ENCODE peak calls at places on chromosomes 7 and 10, in five cellular contexts. One of them, this sample, is unnamed.

GRCh38 chr7:73851410-73852338 is 9.3 kb upstream of the TMEM270 start:
- DNase-seq in fibroblast of mammary gland: peak
- DNase-seq in fibroblast of lung: peak
- DNase-seq in upper lobe of right lung: no peak
- DNase-seq in retinal pigment epithelial cell: peak
- DNase-seq in this sample: peak

GRCh38 chr7:15853832-15854470 is 167.5 kb upstream of the MEOX2 start:
- DNase-seq in fibroblast of mammary gland: peak
- DNase-seq in upper lobe of right lung: no peak
- DNase-seq in retinal pigment epithelial cell: no peak
- DNase-seq in fibroblast of lung: peak
- DNase-seq in this sample: peak

GRCh38 chr7:142806021-142806353 is 35.2 kb downstream of the PRSS2 start:
- DNase-seq in retinal pigment epithelial cell: no peak
- DNase-seq in upper lobe of right lung: no peak
- DNase-seq in fibroblast of mammary gland: no peak
- DNase-seq in fibroblast of lung: no peak
- DNase-seq in this sample: no peak

GRCh38 chr10:130957978-130958377 is 353.5 kb downstream of the TCERG1L start:
- DNase-seq in fibroblast of lung: no peak
- DNase-seq in upper lobe of right lung: no peak
- DNase-seq in retinal pigment epithelial cell: no peak
- DNase-seq in fibroblast of mammary gland: no peak
- DNase-seq in this sample: no peak

GRCh38 chr10:113680172-113681111 is 730 bp downstream of the CASP7 start:
- DNase-seq in fibroblast of lung: peak
- DNase-seq in upper lobe of right lung: peak
- DNase-seq in retinal pigment epithelial cell: no peak
- DNase-seq in fibroblast of mammary gland: peak
- DNase-seq in this sample: peak

GRCh38 chr10:61592581-61592980 is 70.1 kb upstream of the CABCOCO1 start:
- DNase-seq in fibroblast of mammary gland: peak
- DNase-seq in fibroblast of lung: peak
- DNase-seq in upper lobe of right lung: no peak
- DNase-seq in retinal pigment epithelial cell: no peak
- DNase-seq in this sample: no peak

GRCh38 chr7:138008588-138009349 is 6.9 kb upstream of the CREB3L2 start:
- DNase-seq in fibroblast of lung: peak
- DNase-seq in fibroblast of mammary gland: peak
- DNase-seq in retinal pigment epithelial cell: no peak
- DNase-seq in upper lobe of right lung: no peak
- DNase-seq in this sample: peak

GRCh38 chr7:82600601-82601000 is 157.0 kb upstream of the CACNA2D1 start:
- DNase-seq in fibroblast of mammary gland: peak
- DNase-seq in retinal pigment epithelial cell: no peak
- DNase-seq in fibroblast of lung: peak
- DNase-seq in upper lobe of right lung: no peak
- DNase-seq in this sample: no peak

GRCh38 chr7:155190608-155191536 is 106.8 kb upstream of the INSIG1 start:
- DNase-seq in upper lobe of right lung: no peak
- DNase-seq in fibroblast of lung: peak
- DNase-seq in retinal pigment epithelial cell: no peak
- DNase-seq in fibroblast of mammary gland: no peak
- DNase-seq in this sample: no peak

GRCh38 chr10:47381427-47382379 is 2.4 kb downstream of the ZNF488 start:
- DNase-seq in fibroblast of lung: no peak
- DNase-seq in fibroblast of mammary gland: no peak
- DNase-seq in upper lobe of right lung: no peak
- DNase-seq in retinal pigment epithelial cell: no peak
- DNase-seq in this sample: no peak

DNA sequence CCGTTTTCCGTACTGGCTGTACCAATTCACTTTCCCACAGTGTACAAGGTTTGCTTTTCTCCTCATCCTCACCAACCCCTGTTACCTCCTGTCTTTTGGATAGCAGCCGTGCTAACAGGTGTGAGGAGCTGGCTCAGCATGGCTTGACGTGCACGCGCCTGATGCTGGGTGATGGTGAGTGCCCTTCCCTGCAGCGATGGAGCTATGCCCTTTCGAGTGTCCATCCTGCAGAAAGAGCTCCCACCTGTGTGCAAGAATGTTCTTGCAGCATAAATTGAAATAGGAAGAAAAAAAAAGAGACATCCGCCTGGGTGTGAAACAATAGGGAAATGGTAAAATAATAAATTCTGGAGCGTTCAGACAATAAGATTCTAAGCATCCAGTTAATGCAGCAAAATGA is 9.5 kb upstream of the UBE3C start:
- DNase-seq in fibroblast of mammary gland: no peak
- DNase-seq in upper lobe of right lung: no peak
- DNase-seq in retinal pigment epithelial cell: no peak
- DNase-seq in fibroblast of lung: no peak
- DNase-seq in this sample: no peak
- H3K4me3 ChIP-seq in fibroblast of mammary gland: no peak
- H3K4me3 ChIP-seq in upper lobe of right lung: no peak
- H3K4me3 ChIP-seq in retinal pigment epithelial cell: no peak
- H3K4me3 ChIP-seq in fibroblast of lung: no peak
- H3K4me3 ChIP-seq in this sample: no peak

GRCh38 chr7:139618482-139619366 is 95.2 kb downstream of the CLEC2L start:
- DNase-seq in retinal pigment epithelial cell: no peak
- DNase-seq in upper lobe of right lung: no peak
- DNase-seq in fibroblast of lung: peak
- DNase-seq in fibroblast of mammary gland: peak
- DNase-seq in this sample: peak
- TF ChIP-seq CTCF in retinal pigment epithelial cell: peak
- TF ChIP-seq CTCF in upper lobe of right lung: peak
- TF ChIP-seq CTCF in fibroblast of lung: peak
- TF ChIP-seq CTCF in fibroblast of mammary gland: peak
- TF ChIP-seq CTCF in this sample: peak

GRCh38 chr7:129874722-129875121 is 78.0 kb downstream of the UBE2H start:
- DNase-seq in upper lobe of right lung: no peak
- DNase-seq in fibroblast of lung: no peak
- DNase-seq in retinal pigment epithelial cell: no peak
- DNase-seq in fibroblast of mammary gland: no peak
- DNase-seq in this sample: no peak

GRCh38 chr7:129875745-129876411 is 76.9 kb downstream of the UBE2H start:
- DNase-seq in fibroblast of mammary gland: peak
- DNase-seq in retinal pigment epithelial cell: no peak
- DNase-seq in fibroblast of lung: no peak
- DNase-seq in upper lobe of right lung: no peak
- DNase-seq in this sample: peak

GRCh38 chr7:129875160-129875559 is 77.6 kb downstream of the UBE2H start:
- DNase-seq in retinal pigment epithelial cell: no peak
- DNase-seq in fibroblast of lung: no peak
- DNase-seq in fibroblast of mammary gland: no peak
- DNase-seq in upper lobe of right lung: no peak
- DNase-seq in this sample: no peak

GRCh38 chr7:129872054-129872453 is 80.7 kb downstream of the UBE2H start:
- DNase-seq in fibroblast of lung: no peak
- DNase-seq in upper lobe of right lung: no peak
- DNase-seq in retinal pigment epithelial cell: no peak
- DNase-seq in fibroblast of mammary gland: no peak
- DNase-seq in this sample: no peak

GRCh38 chr7:129877146-129877792 is 75.5 kb downstream of the UBE2H start:
- DNase-seq in upper lobe of right lung: no peak
- DNase-seq in fibroblast of lung: no peak
- DNase-seq in retinal pigment epithelial cell: no peak
- DNase-seq in fibroblast of mammary gland: peak
- DNase-seq in this sample: no peak
- H3K4me3 ChIP-seq in upper lobe of right lung: no peak
- H3K4me3 ChIP-seq in fibroblast of lung: no peak
- H3K4me3 ChIP-seq in retinal pigment epithelial cell: no peak
- H3K4me3 ChIP-seq in fibroblast of mammary gland: no peak
- H3K4me3 ChIP-seq in this sample: no peak

GRCh38 chr10:27759483-27760281 is 14.1 kb upstream of the MKX start:
- DNase-seq in upper lobe of right lung: no peak
- DNase-seq in fibroblast of lung: peak
- DNase-seq in retinal pigment epithelial cell: no peak
- DNase-seq in fibroblast of mammary gland: no peak
- DNase-seq in this sample: no peak
- TF ChIP-seq CTCF in upper lobe of right lung: peak
- TF ChIP-seq CTCF in fibroblast of lung: no peak
- TF ChIP-seq CTCF in retinal pigment epithelial cell: peak
- TF ChIP-seq CTCF in fibroblast of mammary gland: no peak
- TF ChIP-seq CTCF in this sample: no peak

DNA sequence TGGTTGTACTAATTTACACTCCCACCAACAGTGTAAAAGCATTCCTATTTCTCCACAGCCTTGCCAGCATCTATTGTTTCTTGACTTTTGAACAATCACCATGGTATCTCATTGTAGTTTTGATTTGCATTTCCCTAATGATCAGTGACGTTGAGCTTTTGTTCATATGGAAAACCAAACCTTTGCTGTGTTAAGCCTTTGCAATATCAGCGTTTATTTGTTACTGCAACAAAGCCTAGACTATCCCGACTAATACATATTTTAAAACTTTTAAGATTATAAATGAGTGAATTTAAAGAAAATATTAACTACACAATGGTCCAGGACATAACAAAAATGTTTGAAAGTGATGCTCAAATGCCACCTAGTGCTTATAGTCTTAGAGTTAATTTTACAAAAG is 26.6 kb downstream of the TRIL start:
- DNase-seq in fibroblast of lung: no peak
- DNase-seq in fibroblast of mammary gland: no peak
- DNase-seq in upper lobe of right lung: no peak
- DNase-seq in retinal pigment epithelial cell: no peak
- DNase-seq in this sample: no peak
- H3K4me3 ChIP-seq in fibroblast of lung: no peak
- H3K4me3 ChIP-seq in fibroblast of mammary gland: no peak
- H3K4me3 ChIP-seq in upper lobe of right lung: no peak
- H3K4me3 ChIP-seq in retinal pigment epithelial cell: no peak
- H3K4me3 ChIP-seq in this sample: no peak

DNA sequence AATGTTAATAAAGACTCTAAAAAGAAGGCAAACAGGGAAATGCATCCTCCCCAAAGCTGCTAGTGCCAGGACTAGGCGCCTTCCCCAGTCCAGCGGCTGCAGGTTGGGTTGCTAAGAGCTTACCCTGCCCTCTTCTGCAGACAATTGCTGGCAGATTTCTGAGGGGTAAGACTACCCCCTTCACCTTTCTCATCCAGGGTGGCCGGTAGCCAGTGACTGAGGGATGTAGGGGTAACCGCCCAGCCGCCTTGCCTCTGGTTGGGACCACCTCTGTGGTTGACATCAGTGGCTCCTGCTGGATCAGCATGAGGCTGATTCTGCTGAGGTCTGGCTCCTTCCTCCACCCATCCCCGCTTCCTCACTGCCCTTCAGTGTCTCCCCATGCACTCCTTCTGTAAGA is 71.2 kb downstream of the ADCYAP1R1 start:
- DNase-seq in upper lobe of right lung: no peak
- DNase-seq in fibroblast of mammary gland: no peak
- DNase-seq in retinal pigment epithelial cell: no peak
- DNase-seq in fibroblast of lung: no peak
- DNase-seq in this sample: no peak
- TF ChIP-seq CTCF in upper lobe of right lung: no peak
- TF ChIP-seq CTCF in fibroblast of mammary gland: no peak
- TF ChIP-seq CTCF in retinal pigment epithelial cell: no peak
- TF ChIP-seq CTCF in fibroblast of lung: no peak
- TF ChIP-seq CTCF in this sample: no peak

DNA sequence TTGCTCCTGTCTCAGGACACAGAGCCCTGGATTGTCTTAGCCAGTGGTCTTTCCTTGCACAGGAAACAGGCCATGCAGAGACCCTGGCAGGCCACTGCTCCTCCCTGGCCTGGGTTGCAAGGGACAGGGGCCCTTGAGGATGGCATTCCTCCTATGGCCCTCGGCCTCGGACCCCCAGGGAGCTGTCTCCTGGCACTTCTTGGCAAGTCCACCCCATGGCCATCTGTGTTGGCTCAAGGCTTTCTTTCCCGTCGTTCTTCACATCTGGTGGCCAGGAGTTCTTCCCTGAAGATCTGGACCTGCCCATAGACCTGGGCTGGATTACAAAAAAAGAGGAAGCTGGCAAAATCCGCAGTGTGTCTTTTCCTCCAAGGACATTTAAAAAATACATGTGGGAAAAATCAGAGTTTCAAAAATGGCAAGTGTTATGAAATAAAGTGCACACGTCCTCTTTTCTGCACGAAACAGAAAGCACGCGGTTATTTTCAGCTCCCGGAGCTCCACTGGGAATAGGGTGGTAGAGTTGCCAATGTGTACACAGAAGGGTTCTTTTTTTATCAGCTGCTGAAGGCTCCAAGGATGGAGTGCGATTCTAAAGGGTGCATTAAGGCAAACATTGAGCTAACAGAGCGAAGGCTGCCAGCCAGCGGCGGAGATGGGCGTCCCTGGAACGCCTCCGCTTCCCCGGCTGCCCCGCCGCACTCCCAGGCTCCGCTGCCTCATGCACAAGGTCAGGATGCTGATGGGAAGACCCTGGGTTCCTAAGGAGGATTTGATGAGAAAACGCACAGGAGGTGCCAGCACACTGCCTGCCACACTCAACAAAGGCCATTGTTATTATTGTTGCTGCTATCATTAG is 62.8 kb upstream of the FAM20C start:
- DNase-seq in fibroblast of lung: peak
- DNase-seq in retinal pigment epithelial cell: no peak
- DNase-seq in fibroblast of mammary gland: peak
- DNase-seq in upper lobe of right lung: no peak
- DNase-seq in this sample: peak
- H3K4me3 ChIP-seq in fibroblast of lung: no peak
- H3K4me3 ChIP-seq in retinal pigment epithelial cell: no peak
- H3K4me3 ChIP-seq in fibroblast of mammary gland: peak
- H3K4me3 ChIP-seq in upper lobe of right lung: peak
- H3K4me3 ChIP-seq in this sample: peak

This sample was measured in AG10803.